ENCODE peak calls at places on chromosomes 6 and 20, in seven cellular contexts. W is heart right ventricle, Z is PC-9, A is omental fat pad, O is endothelial cell of umbilical vein, C is RWPE1, D is colonic mucosa. Y is an unnamed sample.

GRCh38 chr20:44470327-44470726 is 5.3 kb upstream of the TTPAL start:
- DNase-seq in W (no peak), Z (no peak), A (no peak), O (no peak), C (no peak), D (no peak), Y (no peak)

GRCh38 chr6:133467231-133467981 is 226.2 kb downstream of the EYA4 start:
- DNase-seq in W (no peak), Z (no peak), A (no peak), O (no peak), C (no peak), D (no peak), Y (no peak)

GRCh38 chr6:117555882-117556498 is 46.3 kb downstream of the GOPC start:
- DNase-seq in W (peak), Z (peak), A (peak), O (peak), C (no peak), D (peak), Y (no peak)

GRCh38 chr20:37453836-37454235 is 67.2 kb upstream of the NNAT start:
- DNase-seq in W (no peak), Z (no peak), A (no peak), O (no peak), C (no peak), D (no peak), Y (no peak)

GRCh38 chr6:53309059-53309896 is 39.5 kb downstream of the ELOVL5 start:
- DNase-seq in W (no peak), Z (no peak), A (no peak), O (peak), C (no peak), D (no peak), Y (no peak)

GRCh38 chr20:49344975-49345374 is 67.1 kb upstream of the ZNFX1 start:
- DNase-seq in W (peak), Z (peak), A (no peak), O (peak), C (peak), D (peak), Y (peak)

GRCh38 chr6:82362868-82363267 is 749 bp upstream of the TPBG start:
- DNase-seq in W (peak), Z (no peak), A (no peak), O (no peak), C (peak), D (no peak), Y (peak)

GRCh38 chr6:11645016-11645415 is 107.5 kb downstream of the TMEM170B start:
- DNase-seq in W (no peak), Z (no peak), A (no peak), O (no peak), C (no peak), D (no peak), Y (no peak)

GRCh38 chr6:166989427-166990034 is 9.7 kb upstream of the CEP43 start:
- DNase-seq in W (peak), Z (no peak), A (no peak), O (peak), C (no peak), D (no peak), Y (no peak)
- TF ChIP-seq CTCF in W (peak), Z (peak), A (no peak), O (peak), C (peak), D (peak), Y (peak)

DNA sequence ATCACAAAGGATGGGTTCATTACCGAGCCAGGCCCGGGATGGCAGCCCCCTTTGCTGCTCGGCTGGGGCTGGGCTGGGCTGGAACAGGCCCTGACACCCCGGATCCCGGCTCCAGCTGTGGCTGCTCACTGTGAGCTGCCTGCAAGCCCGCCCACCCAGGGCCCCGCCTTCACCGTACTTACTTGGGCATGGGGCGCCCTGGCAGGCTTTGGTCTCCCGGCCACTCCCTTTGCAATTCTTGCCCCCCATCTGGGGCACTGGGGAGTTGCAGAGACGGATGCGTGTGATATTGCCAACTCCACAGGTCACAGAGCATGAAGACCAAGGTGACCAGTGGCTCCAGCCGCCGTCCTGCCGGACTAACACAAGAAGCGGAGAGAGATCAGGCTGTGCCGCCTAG is 16.7 kb downstream of the THBS2 start:
- DNase-seq in W (no peak), Z (no peak), A (peak), O (no peak), C (no peak), D (no peak), Y (no peak)
- TF ChIP-seq CTCF in W (no peak), Z (no peak), A (no peak), O (no peak), C (no peak), D (no peak), Y (no peak)

GRCh38 chr20:2240835-2241234 is 55.0 kb upstream of the TGM3 start:
- DNase-seq in W (no peak), Z (no peak), A (no peak), O (no peak), C (no peak), D (no peak), Y (no peak)

GRCh38 chr20:2238601-2239000 is 57.2 kb upstream of the TGM3 start:
- DNase-seq in W (no peak), Z (no peak), A (no peak), O (no peak), C (no peak), D (no peak), Y (no peak)

GRCh38 chr20:2234788-2235187 is 61.0 kb upstream of the TGM3 start:
- DNase-seq in W (no peak), Z (no peak), A (no peak), O (no peak), C (no peak), D (no peak), Y (no peak)

GRCh38 chr20:2236266-2236665 is 59.5 kb upstream of the TGM3 start:
- DNase-seq in W (no peak), Z (no peak), A (no peak), O (peak), C (peak), D (no peak), Y (no peak)

GRCh38 chr20:2237059-2237458 is 58.7 kb upstream of the TGM3 start:
- DNase-seq in W (peak), Z (peak), A (no peak), O (no peak), C (peak), D (peak), Y (peak)
- TF ChIP-seq CTCF in W (peak), Z (peak), A (no peak), O (no peak), C (peak), D (no peak), Y (peak)

GRCh38 chr6:13711384-13711725 is 280 bp downstream of the RANBP9 start:
- DNase-seq in W (no peak), Z (no peak), A (no peak), O (no peak), C (no peak), D (no peak), Y (no peak)
- TF ChIP-seq CTCF in W (peak), Z (no peak), A (no peak), O (no peak), C (no peak), D (no peak), Y (peak)

DNA sequence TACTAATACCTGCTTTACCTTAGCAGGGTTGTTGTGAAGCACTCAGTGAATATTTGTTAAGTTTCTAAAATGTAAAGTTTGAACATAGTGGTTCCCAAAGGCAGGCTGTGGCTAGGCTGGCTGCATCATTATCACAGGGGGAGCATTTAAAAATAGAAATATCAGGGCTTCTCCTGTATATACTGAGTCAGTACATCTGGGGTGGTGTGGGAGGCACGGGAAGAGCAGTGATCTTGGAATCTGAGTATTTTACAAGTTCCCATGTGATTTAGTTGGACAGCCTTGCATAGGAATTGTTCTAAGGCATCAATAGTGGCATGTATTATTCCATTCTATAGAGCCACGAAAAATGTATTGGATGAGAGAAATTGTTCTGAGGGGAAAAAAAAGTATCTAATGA is 8.0 kb downstream of the CDC5L start:
- DNase-seq in W (no peak), Z (no peak), A (no peak), O (no peak), C (no peak), D (no peak), Y (no peak)
- TF ChIP-seq CTCF in W (no peak), Z (no peak), A (no peak), O (no peak), C (no peak), D (no peak), Y (no peak)

GRCh38 chr6:28771401-28772267 is 152.2 kb downstream of the TRIM27 start:
- DNase-seq in W (no peak), Z (no peak), A (no peak), O (no peak), C (no peak), D (no peak), Y (no peak)

GRCh38 chr6:28770732-28771131 is 153.1 kb downstream of the TRIM27 start:
- DNase-seq in W (no peak), Z (no peak), A (no peak), O (no peak), C (no peak), D (no peak), Y (no peak)

GRCh38 chr6:28767691-28768090 is 156.1 kb downstream of the TRIM27 start:
- DNase-seq in W (no peak), Z (no peak), A (no peak), O (no peak), C (no peak), D (no peak), Y (no peak)

GRCh38 chr6:28768187-28768913 is 155.4 kb downstream of the TRIM27 start:
- DNase-seq in W (no peak), Z (no peak), A (no peak), O (no peak), C (no peak), D (no peak), Y (no peak)

DNA sequence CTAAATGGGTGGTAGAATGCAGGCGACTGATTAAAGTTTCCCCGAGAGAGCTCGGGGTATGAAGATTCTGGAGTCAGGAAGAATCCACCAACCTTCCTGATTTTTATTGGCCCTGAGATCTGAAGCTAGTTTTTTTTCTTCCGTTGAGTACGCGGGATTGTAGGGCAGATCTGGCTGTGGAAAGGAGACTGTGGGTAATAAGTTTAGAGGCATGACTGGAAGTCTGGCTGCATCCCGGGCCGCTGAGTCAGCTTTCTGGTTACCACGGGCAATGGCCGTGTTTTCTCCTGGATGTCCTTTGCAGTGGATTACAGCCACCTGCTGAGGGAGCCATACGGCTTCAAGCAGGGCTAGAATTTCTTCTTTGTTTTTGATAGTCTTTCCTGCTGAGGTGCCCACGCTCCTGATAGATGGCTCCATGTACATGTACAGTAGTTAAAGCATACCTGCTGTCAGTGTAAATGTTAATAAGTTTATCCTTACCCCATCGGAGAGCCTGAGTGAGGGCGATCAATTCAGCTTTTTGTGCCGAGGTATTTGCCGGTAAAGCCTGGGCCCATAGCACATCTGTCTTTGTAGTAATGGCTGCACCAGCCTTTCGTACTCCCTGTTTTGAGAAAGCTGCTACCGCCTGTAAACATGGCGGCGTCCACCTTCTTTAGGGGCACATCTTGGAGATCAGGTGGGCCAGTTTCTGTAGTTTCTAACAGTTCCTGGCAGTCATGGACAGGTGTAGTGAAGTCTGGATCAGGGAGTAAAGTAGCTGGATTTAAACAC is 154.0 kb downstream of the TRIM27 start:
- DNase-seq in W (no peak), Z (peak), A (no peak), O (no peak), C (peak), D (no peak), Y (no peak)
- TF ChIP-seq CTCF in W (no peak), Z (peak), A (no peak), O (no peak), C (no peak), D (no peak), Y (no peak)

GRCh38 chr6:150738092-150738625 is 127.3 kb upstream of the MTHFD1L start:
- DNase-seq in W (no peak), Z (no peak), A (no peak), O (no peak), C (no peak), D (no peak), Y (no peak)

GRCh38 chr6:150739711-150740349 is 125.7 kb upstream of the MTHFD1L start:
- DNase-seq in W (no peak), Z (no peak), A (no peak), O (no peak), C (no peak), D (no peak), Y (no peak)

GRCh38 chr6:150740453-150740852 is 125.0 kb upstream of the MTHFD1L start:
- DNase-seq in W (no peak), Z (no peak), A (no peak), O (no peak), C (no peak), D (no peak), Y (no peak)

GRCh38 chr6:150744522-150745260 is 120.8 kb upstream of the MTHFD1L start:
- DNase-seq in W (no peak), Z (no peak), A (no peak), O (no peak), C (no peak), D (no peak), Y (no peak)

DNA sequence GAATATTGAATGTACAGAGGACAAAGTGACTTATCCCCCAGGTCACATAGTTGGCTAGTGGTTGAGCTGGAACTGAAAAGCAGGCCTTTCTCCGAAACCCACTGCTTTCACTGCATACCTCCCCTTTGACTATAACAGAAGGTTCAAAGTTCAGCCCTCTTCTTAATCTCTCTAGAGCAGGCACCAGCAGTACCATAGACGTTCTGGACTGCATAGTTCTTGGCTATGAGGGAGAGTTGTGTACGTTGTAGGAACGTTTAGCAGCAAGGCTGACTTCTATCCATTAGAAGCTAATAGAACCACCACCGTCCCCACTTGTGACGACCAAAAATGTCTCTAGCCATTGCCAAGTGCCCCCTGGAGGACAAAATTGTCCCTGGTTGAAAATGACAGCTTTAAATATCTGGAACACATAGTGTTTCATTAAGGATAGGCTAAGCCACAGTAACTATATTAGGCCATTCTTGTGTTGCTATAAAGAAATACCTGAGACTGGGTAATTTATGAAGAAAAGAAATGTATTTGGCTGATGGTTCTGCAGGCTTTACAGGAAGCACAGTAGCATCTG is 123.8 kb upstream of the MTHFD1L start:
- DNase-seq in W (no peak), Z (no peak), A (no peak), O (peak), C (no peak), D (no peak), Y (no peak)
- TF ChIP-seq CTCF in W (peak), Z (peak), A (no peak), O (peak), C (no peak), D (peak), Y (no peak)

GRCh38 chr6:26218824-26219223 is 131.6 kb downstream of the HFE start:
- DNase-seq in W (no peak), Z (no peak), A (no peak), O (no peak), C (no peak), D (no peak), Y (no peak)

GRCh38 chr6:26216015-26216885 is 129.0 kb downstream of the HFE start:
- DNase-seq in W (peak), Z (peak), A (no peak), O (peak), C (peak), D (peak), Y (peak)

GRCh38 chr6:26215200-26216014 is 128.2 kb downstream of the HFE start:
- DNase-seq in W (no peak), Z (no peak), A (no peak), O (peak), C (no peak), D (no peak), Y (no peak)

GRCh38 chr6:26216886-26217713 is 129.9 kb downstream of the HFE start:
- DNase-seq in W (peak), Z (peak), A (no peak), O (peak), C (no peak), D (peak), Y (no peak)

DNA sequence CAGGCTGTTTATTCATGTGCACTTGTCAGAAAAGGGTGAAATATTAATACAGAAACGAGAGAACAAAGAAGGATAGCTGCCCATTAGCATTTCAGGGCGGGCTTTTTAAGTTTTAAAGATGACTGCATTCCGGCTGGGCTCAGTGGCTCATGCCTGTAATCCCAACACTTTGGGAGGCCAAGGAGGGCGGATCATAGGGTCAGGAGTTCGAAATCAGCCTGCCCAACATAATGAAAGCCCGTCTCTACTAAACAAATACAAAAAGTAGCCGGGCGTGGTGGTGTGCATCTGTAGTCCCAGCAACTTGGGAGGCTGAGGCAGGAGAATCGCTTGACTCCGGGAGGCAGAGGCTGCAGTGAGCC is 130.5 kb downstream of the HFE start:
- DNase-seq in W (no peak), Z (no peak), A (no peak), O (no peak), C (no peak), D (peak), Y (no peak)
- TF ChIP-seq CTCF in W (no peak), Z (no peak), A (no peak), O (no peak), C (no peak), D (no peak), Y (no peak)

GRCh38 chr6:169654590-169655391 is 47.0 kb downstream of the WDR27 start:
- DNase-seq in W (peak), Z (no peak), A (no peak), O (peak), C (peak), D (peak), Y (peak)
- TF ChIP-seq CTCF in W (peak), Z (no peak), A (no peak), O (no peak), C (peak), D (no peak), Y (peak)